ENCODE peak calls at places on chromosomes 7 and 10, in eight cellular contexts. G is left ventricle myocardium inferior, Q is HCT116, L is GM13977, V is glutamatergic neuron, C is GM12864, O is fibroblast of lung, Z is body of pancreas. S is an unnamed sample.

GRCh38 chr10:4354382-4354812 is 471.6 kb upstream of the AKR1E2 start:
- DNase-seq in G (no peak), Q (peak; percentile 88), L (no peak), V (no peak), C (no peak), O (no peak), Z (no peak), S (no peak)

GRCh38 chr7:26233902-26234511 is 32.5 kb downstream of the CBX3 start:
- DNase-seq in G (no peak), Q (no peak), L (no peak), V (no peak), C (no peak), O (no peak), Z (no peak), S (no peak)

GRCh38 chr10:48750019-48750418 is 65.3 kb downstream of the WDFY4 start:
- DNase-seq in G (no peak), Q (no peak), L (no peak), V (no peak), C (no peak), O (no peak), Z (no peak), S (no peak)

GRCh38 chr7:159039716-159040115 is 105.0 kb downstream of the VIPR2 start:
- DNase-seq in G (no peak), Q (no peak), L (no peak), V (peak; percentile 2), C (no peak), O (no peak), Z (no peak), S (no peak)

GRCh38 chr10:133391249-133391635 is 2.7 kb upstream of the MTG1 start:
- DNase-seq in G (no peak), Q (no peak), L (no peak), V (no peak), C (no peak), O (no peak), Z (no peak), S (no peak)

GRCh38 chr7:90817846-90818245 is 221.7 kb downstream of the CDK14 start:
- DNase-seq in G (no peak), Q (no peak), L (no peak), V (no peak), C (no peak), O (no peak), Z (no peak), S (no peak)

GRCh38 chr7:68478326-68478725 is 1119.9 kb upstream of the AUTS2 start:
- DNase-seq in G (no peak), Q (no peak), L (no peak), V (no peak), C (no peak), O (no peak), Z (no peak), S (no peak)

GRCh38 chr7:117623606-117624005 is 143.8 kb downstream of the CFTR start:
- DNase-seq in G (no peak), Q (no peak), L (no peak), V (no peak), C (no peak), O (no peak), Z (no peak), S (no peak)

GRCh38 chr10:64515975-64516699 is 994.9 kb downstream of the REEP3 start:
- DNase-seq in G (no peak), Q (no peak), L (no peak), V (no peak), C (no peak), O (no peak), Z (no peak), S (no peak)

GRCh38 chr7:75989084-75989725 is 5.2 kb downstream of the TMEM120A start:
- DNase-seq in G (peak; percentile 75), Q (no peak), L (peak; percentile 69), V (no peak), C (no peak), O (no peak), Z (peak; percentile 89), S (no peak)

GRCh38 chr10:19719320-19719719 is 96.9 kb upstream of the PLXDC2 start:
- DNase-seq in G (no peak), Q (no peak), L (no peak), V (no peak), C (no peak), O (peak; percentile 99), Z (no peak), S (no peak)

GRCh38 chr7:47408675-47409074 is 173.2 kb downstream of the TNS3 start:
- DNase-seq in G (no peak), Q (no peak), L (no peak), V (no peak), C (no peak), O (no peak), Z (peak; percentile 1), S (no peak)

GRCh38 chr10:970311-971149 is 17.7 kb upstream of the GTPBP4 start:
- DNase-seq in G (no peak), Q (no peak), L (no peak), V (no peak), C (no peak), O (peak; percentile 28), Z (peak; percentile 71), S (no peak)

GRCh38 chr10:1737222-1738061 is at the start of gene ADARB2:
- DNase-seq in G (no peak), Q (no peak), L (peak; percentile 81), V (peak; percentile 86), C (peak; percentile 34), O (no peak), Z (peak; percentile 42), S (peak; percentile 71)

GRCh38 chr10:69955897-69956832 is 96.5 kb upstream of the MACROH2A2 start:
- DNase-seq in G (no peak), Q (no peak), L (no peak), V (no peak), C (no peak), O (no peak), Z (no peak), S (peak; percentile 12)

GRCh38 chr10:58894929-58895328 is 281.5 kb upstream of the PHYHIPL start:
- DNase-seq in G (no peak), Q (no peak), L (no peak), V (no peak), C (no peak), O (no peak), Z (peak; percentile 6), S (no peak)

GRCh38 chr7:80584778-80585177 is 53.7 kb upstream of the CD36 start:
- DNase-seq in G (no peak), Q (no peak), L (no peak), V (no peak), C (no peak), O (peak; percentile 44), Z (peak; percentile 54), S (no peak)

GRCh38 chr7:16421333-16422099 is at the start of gene CRPPA:
- DNase-seq in G (peak; percentile 37), Q (no peak), L (no peak), V (peak; percentile 77), C (no peak), O (peak; percentile 53), Z (peak; percentile 34), S (peak; percentile 11)

GRCh38 chr10:27446091-27446918 is 57.8 kb upstream of the RAB18 start:
- DNase-seq in G (no peak), Q (peak; percentile 23), L (peak; percentile 9), V (no peak), C (no peak), O (peak; percentile 66), Z (no peak), S (peak; percentile 14)

GRCh38 chr10:72353028-72353962 is 1.4 kb downstream of the DNAJB12 start:
- DNase-seq in G (no peak), Q (no peak), L (no peak), V (no peak), C (no peak), O (peak; percentile 50), Z (no peak), S (no peak)

GRCh38 chr10:5958680-5959079 is 18.7 kb downstream of the IL15RA start:
- DNase-seq in G (no peak), Q (no peak), L (no peak), V (no peak), C (no peak), O (peak; percentile 14), Z (no peak), S (no peak)

DNA sequence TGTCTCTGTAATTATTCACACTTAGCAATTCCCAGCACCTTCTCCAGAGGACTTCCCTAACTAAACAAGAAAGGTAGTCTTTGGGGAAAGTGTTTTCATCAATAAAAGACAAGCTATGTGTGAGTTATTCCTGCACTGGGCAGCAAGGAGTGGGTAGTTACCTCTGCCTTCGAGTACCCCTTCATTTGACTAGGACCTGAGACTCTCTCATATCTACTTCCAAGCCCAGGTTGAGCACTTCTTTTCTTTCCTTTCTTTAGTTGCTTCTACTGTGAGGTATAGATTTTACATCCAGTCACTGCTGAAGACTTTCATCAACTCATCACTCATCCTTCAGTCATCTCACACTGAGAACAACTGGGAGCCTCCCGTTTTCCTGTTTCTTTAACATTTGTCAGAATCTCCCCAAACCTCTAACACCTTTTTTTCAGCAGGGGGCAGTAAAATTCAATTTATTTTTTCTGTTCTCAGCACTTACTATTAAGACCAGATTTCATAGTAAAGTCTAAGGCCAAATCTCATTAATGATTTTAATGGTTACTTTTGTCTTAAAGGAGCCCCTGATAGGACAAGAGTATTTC is 80.1 kb upstream of the PRSS1 start:
- DNase-seq in G (no peak), Q (no peak), L (no peak), V (no peak), C (no peak), O (peak; percentile 22), Z (no peak), S (no peak)
- TF ChIP-seq CTCF in G (peak; percentile 52), Q (peak; percentile 41), L (peak; percentile 40), V (peak; percentile 50), C (peak; percentile 36), O (peak; percentile 23), Z (peak; percentile 57), S (peak; percentile 23)

GRCh38 chr7:77367976-77368375 is 48.2 kb downstream of the GSAP start:
- DNase-seq in G (no peak), Q (no peak), L (no peak), V (no peak), C (no peak), O (no peak), Z (no peak), S (no peak)
- TF ChIP-seq CTCF in G (no peak), Q (no peak), L (no peak), V (no peak), C (no peak), O (no peak), Z (no peak), S (no peak)

GRCh38 chr10:37268266-37268665 is 142.9 kb downstream of the ANKRD30A start:
- DNase-seq in G (no peak), Q (no peak), L (no peak), V (no peak), C (no peak), O (no peak), Z (no peak), S (no peak)

GRCh38 chr10:37263304-37263703 is 137.9 kb downstream of the ANKRD30A start:
- DNase-seq in G (no peak), Q (no peak), L (no peak), V (no peak), C (no peak), O (no peak), Z (no peak), S (no peak)
- TF ChIP-seq CTCF in G (no peak), Q (no peak), L (no peak), V (peak; percentile 10), C (no peak), O (no peak), Z (no peak), S (no peak)

GRCh38 chr7:103989785-103990775 is 622 bp upstream of the RELN start:
- DNase-seq in G (no peak), Q (no peak), L (peak; percentile 37), V (peak; percentile 82), C (no peak), O (peak; percentile 49), Z (no peak), S (peak; percentile 16)
- TF ChIP-seq CTCF in G (no peak), Q (no peak), L (peak; percentile 4), V (no peak), C (peak; percentile 12), O (no peak), Z (no peak), S (no peak)

GRCh38 chr10:84340632-84341537 is 12.5 kb downstream of the CCSER2 start:
- DNase-seq in G (no peak), Q (no peak), L (no peak), V (no peak), C (no peak), O (no peak), Z (no peak), S (no peak)
- TF ChIP-seq CTCF in G (no peak), Q (no peak), L (no peak), V (no peak), C (no peak), O (no peak), Z (no peak), S (no peak)

S was measured in GM10248.